ENCODE peak calls at places on chromosome 13, in nine cellular contexts. P is sigmoid colon; A is fibroblast of mammary gland; D is Caco-2; J is esophagus muscularis mucosa; M is AG04450; B is CD8-positive, alpha-beta T cell; Y is choroid plexus epithelial cell; R is lower leg skin. H is an unnamed sample.

GRCh38 chr13:109715902-109716301 is 70.5 kb downstream of the IRS2 start:
- DNase-seq in P (no peak), A (peak; percentile 74), D (no peak), J (peak; percentile 80), M (no peak), B (no peak), Y (peak; percentile 88), R (no peak), H (peak; percentile 16)

GRCh38 chr13:76965759-76966421 is 17.6 kb downstream of the ACOD1 start:
- DNase-seq in P (peak; percentile 75), A (peak; percentile 73), D (no peak), J (no peak), M (peak; percentile 26), B (no peak), Y (peak; percentile 93), R (no peak), H (no peak)

GRCh38 chr13:79051472-79051871 is 354.6 kb downstream of the RBM26 start:
- DNase-seq in P (no peak), A (no peak), D (no peak), J (no peak), M (no peak), B (no peak), Y (no peak), R (no peak), H (no peak)

GRCh38 chr13:70747305-70747704 is 639.1 kb upstream of the KLHL1 start:
- DNase-seq in P (no peak), A (no peak), D (no peak), J (no peak), M (no peak), B (no peak), Y (peak; percentile 9), R (no peak), H (no peak)

GRCh38 chr13:50068508-50068907 is 53.3 kb downstream of the KCNRG start:
- DNase-seq in P (no peak), A (no peak), D (no peak), J (no peak), M (no peak), B (no peak), Y (no peak), R (no peak), H (no peak)

GRCh38 chr13:28037399-28037798 is 48.9 kb upstream of the URAD start:
- DNase-seq in P (no peak), A (peak; percentile 66), D (no peak), J (no peak), M (no peak), B (no peak), Y (no peak), R (no peak), H (no peak)

GRCh38 chr13:91347212-91347995 is at the start of gene MIR17HG:
- DNase-seq in P (peak; percentile 91), A (peak; percentile 75), D (peak; percentile 93), J (peak; percentile 96), M (no peak), B (peak; percentile 89), Y (peak; percentile 85), R (peak; percentile 97), H (no peak)

GRCh38 chr13:107438251-107438650 is 777.1 kb downstream of the LIG4 start:
- DNase-seq in P (no peak), A (no peak), D (no peak), J (no peak), M (no peak), B (no peak), Y (peak; percentile 52), R (no peak), H (no peak)

DNA sequence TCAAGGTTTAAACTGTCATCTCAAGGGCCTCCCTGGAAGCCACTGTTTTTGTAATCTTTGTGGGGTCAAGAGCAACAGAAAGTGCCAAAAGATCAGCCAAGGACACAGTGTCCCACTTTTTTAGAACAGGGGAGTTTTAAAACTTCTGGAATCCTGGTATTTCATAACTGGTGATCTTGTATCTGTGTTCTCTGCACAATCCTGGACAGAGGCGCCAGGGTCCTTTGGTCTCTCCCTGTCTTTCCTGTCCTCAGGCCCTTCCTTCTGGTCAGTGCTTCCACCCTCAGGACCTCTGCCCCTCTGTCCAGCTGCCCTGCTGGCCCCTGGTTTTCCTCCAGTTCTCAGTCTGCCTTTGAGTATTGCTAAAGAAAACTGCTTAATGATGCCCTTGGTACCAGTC is 47.3 kb downstream of the WASF3 start:
- DNase-seq in P (peak; percentile 88), A (no peak), D (no peak), J (no peak), M (no peak), B (no peak), Y (no peak), R (peak; percentile 88), H (no peak)
- H3K4me3 ChIP-seq in P (no peak overlapping the region), A (no peak overlapping the region), D (no peak overlapping the region), J (no peak overlapping the region), M (no peak overlapping the region), B (no peak overlapping the region), Y (no peak overlapping the region), R (no peak overlapping the region), H (no peak overlapping the region)

GRCh38 chr13:44452418-44452817 is 78.8 kb downstream of the SERP2 start:
- DNase-seq in P (no peak), A (no peak), D (no peak), J (no peak), M (no peak), B (no peak), Y (no peak), R (no peak), H (no peak)
- TF ChIP-seq CTCF in P (no peak), A (no peak), D (no peak), J (no peak), M (no peak), B (no peak), Y (no peak), R (no peak), H (no peak)

DNA sequence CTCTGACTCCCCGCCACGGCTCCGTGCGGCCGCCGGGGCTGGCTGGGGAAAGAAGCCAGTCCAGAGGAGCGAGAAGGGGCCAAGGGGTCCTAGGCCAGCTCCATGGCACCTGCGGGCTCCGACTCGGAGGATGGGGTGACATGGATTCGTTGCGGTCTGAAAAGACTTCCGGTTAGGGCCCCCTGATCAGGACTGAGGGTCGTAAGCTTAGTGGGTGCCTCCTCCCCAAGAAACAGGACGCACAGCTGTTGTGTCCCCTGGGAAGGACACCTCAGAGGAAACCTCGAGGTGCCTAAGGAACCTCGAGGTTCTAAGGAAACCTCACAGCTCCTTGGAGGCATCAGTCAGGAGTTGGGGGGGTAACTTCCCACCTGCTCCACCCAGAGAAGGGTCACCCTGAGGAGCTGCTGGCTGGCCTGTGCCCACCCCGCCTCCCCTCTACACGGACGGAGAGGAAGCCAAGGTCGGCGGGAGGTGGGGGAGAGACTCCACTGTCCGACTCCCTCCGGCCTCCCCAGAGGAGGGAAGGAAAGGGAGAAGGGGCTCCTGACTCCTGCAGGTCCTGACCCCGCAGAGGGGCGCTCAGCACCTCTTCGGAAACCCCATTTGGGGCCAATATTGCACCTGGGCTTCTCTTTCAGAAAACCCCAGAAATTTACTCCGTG is 845 bp downstream of the ATP12A start:
- DNase-seq in P (no peak), A (no peak), D (no peak), J (no peak), M (no peak), B (no peak), Y (no peak), R (no peak), H (no peak)
- H3K4me3 ChIP-seq in P (no peak overlapping the region), A (no peak overlapping the region), D (peak overlapping the region; percentile 53), J (peak overlapping the region; percentile 55), M (no peak overlapping the region), B (peak overlapping the region; percentile 25), Y (no peak overlapping the region), R (no peak overlapping the region), H (no peak overlapping the region)

GRCh38 chr13:46698910-46699460 is 98.0 kb downstream of the ESD start:
- DNase-seq in P (no peak), A (peak; percentile 17), D (no peak), J (no peak), M (no peak), B (no peak), Y (peak; percentile 49), R (no peak), H (no peak)

DNA sequence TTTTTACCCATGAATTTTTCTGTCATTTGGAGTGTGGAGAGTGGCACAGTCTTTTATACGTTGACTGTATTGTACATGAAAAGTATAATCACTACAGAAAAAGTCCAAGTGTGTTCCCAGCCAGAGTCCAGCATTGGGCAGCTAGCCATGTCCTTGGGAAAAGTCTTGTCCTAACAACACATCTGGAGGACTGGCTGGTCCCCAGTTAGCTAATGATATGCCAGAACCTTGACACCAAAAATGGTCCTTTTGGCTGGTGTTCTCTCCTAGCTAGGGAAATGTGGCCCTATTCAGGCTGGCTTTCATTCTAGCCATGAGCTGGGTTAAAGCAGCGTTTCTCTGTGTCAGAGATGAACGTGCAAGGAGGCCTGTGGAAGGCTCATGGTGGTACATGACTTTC is 98.9 kb downstream of the ESD start:
- DNase-seq in P (peak; percentile 90), A (no peak), D (no peak), J (no peak), M (no peak), B (no peak), Y (no peak), R (no peak), H (no peak)
- TF ChIP-seq CTCF in P (no peak), A (no peak), D (no peak), J (no peak), M (no peak), B (no peak), Y (no peak), R (no peak), H (no peak)

DNA sequence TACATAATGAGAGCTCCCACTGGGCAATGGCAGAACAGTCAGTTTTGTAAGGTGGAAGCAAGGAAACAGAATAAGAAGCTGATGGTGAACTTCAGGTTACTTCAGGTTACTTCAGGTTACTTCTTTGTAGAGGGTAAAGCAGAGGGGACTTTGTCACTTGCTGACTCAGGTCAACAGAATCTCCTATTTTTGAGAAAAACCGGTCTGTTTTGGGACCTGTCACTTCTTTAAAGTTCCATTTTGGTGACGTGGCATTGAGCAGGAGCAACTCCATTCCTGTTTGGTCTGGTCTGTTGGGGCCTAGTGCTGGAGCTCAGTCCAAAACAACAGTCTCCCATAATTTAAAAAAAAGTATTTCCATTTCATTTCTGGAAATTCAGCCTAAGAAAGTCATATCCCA is 29.7 kb downstream of the ATP11A start:
- DNase-seq in P (no peak), A (no peak), D (peak; percentile 20), J (no peak), M (no peak), B (no peak), Y (no peak), R (no peak), H (no peak)
- H3K4me3 ChIP-seq in P (no peak overlapping the region), A (no peak overlapping the region), D (no peak overlapping the region), J (no peak overlapping the region), M (no peak overlapping the region), B (no peak overlapping the region), Y (no peak overlapping the region), R (no peak overlapping the region), H (no peak overlapping the region)